ENCODE peak calls at places on chromosomes 13 and 19, in six cellular contexts. J is psoas muscle, E is T-helper 9 cell, F is tibial nerve, D is NCI-H1417, L is T-helper 1 cell. I is an unnamed sample.

GRCh38 chr13:111204438-111205177 is 89.5 kb downstream of the ARHGEF7 start:
- DNase-seq in D (no peak), E (no peak), J (peak), F (peak), L (no peak), I (no peak)

GRCh38 chr13:31122143-31122542 is 39.6 kb downstream of the HSPH1 start:
- DNase-seq in F (peak), D (no peak), E (no peak), L (no peak), J (no peak), I (no peak)

GRCh38 chr13:79085021-79085420 is 321.0 kb downstream of the RBM26 start:
- DNase-seq in F (no peak), J (no peak), L (no peak), E (no peak), D (peak), I (peak)

GRCh38 chr19:55266840-55267239 is 8.0 kb upstream of the PPP6R1 start:
- DNase-seq in L (no peak), D (no peak), J (no peak), F (no peak), E (no peak), I (no peak)

GRCh38 chr13:79972066-79972569 is 368.8 kb downstream of the SPRY2 start:
- DNase-seq in E (no peak), F (no peak), J (no peak), D (no peak), L (no peak), I (no peak)

GRCh38 chr13:59728896-59729545 is 434.7 kb downstream of the DIAPH3 start:
- DNase-seq in F (no peak), L (no peak), J (no peak), D (peak), E (no peak), I (no peak)

GRCh38 chr13:22592515-22592914 is 588.3 kb upstream of the SGCG start:
- DNase-seq in E (no peak), J (no peak), L (no peak), F (no peak), D (no peak), I (no peak)

GRCh38 chr13:31350560-31350959 is 150.8 kb downstream of the B3GLCT start:
- DNase-seq in D (no peak), E (no peak), F (no peak), L (no peak), J (no peak), I (no peak)

GRCh38 chr19:55454787-55455243 is 6.6 kb downstream of the ISOC2 start:
- DNase-seq in F (no peak), E (peak), J (no peak), D (peak), L (peak), I (no peak)

GRCh38 chr19:30344446-30345425 is 27.4 kb upstream of the ZNF536 start:
- DNase-seq in F (no peak), L (no peak), D (no peak), J (no peak), E (no peak), I (no peak)

GRCh38 chr13:55714120-55714519 is 1426.6 kb upstream of the PRR20A start:
- DNase-seq in L (no peak), E (no peak), F (no peak), D (no peak), J (no peak), I (no peak)

GRCh38 chr19:4693471-4694121 is 23.5 kb upstream of the MYDGF start:
- DNase-seq in J (no peak), F (no peak), L (no peak), E (no peak), D (no peak), I (no peak)

GRCh38 chr19:39497850-39498261 is 891 bp upstream of the DLL3 start:
- DNase-seq in F (no peak), J (no peak), L (no peak), D (peak), E (no peak), I (peak)